ENCODE peak calls at places on chromosomes 6 and 20, in seven cellular contexts. One of them, this sample, is unnamed.

GRCh38 chr6:98836025-98836961 is 1.9 kb downstream of the POU3F2 start:
- DNase-seq in breast epithelium: no peak
- DNase-seq in SK-N-SH: no peak
- DNase-seq in Peyer's patch: no peak
- DNase-seq in psoas muscle: no peak
- DNase-seq in HL-60: no peak
- DNase-seq in neural progenitor cell: peak
- DNase-seq in this sample: no peak

GRCh38 chr20:25300496-25301170 is 52.7 kb downstream of the PYGB start:
- DNase-seq in breast epithelium: no peak
- DNase-seq in SK-N-SH: no peak
- DNase-seq in Peyer's patch: no peak
- DNase-seq in psoas muscle: no peak
- DNase-seq in HL-60: no peak
- DNase-seq in neural progenitor cell: peak
- DNase-seq in this sample: no peak

GRCh38 chr6:401994-402640 is 10.6 kb downstream of the IRF4 start:
- DNase-seq in breast epithelium: no peak
- DNase-seq in SK-N-SH: no peak
- DNase-seq in Peyer's patch: no peak
- DNase-seq in psoas muscle: no peak
- DNase-seq in HL-60: no peak
- DNase-seq in neural progenitor cell: no peak
- DNase-seq in this sample: no peak

GRCh38 chr20:36113015-36113414 is 41.5 kb upstream of the EPB41L1 start:
- DNase-seq in breast epithelium: no peak
- DNase-seq in SK-N-SH: no peak
- DNase-seq in Peyer's patch: no peak
- DNase-seq in psoas muscle: no peak
- DNase-seq in HL-60: no peak
- DNase-seq in neural progenitor cell: no peak
- DNase-seq in this sample: no peak

GRCh38 chr6:16049178-16049577 is 79.7 kb upstream of the MYLIP start:
- DNase-seq in breast epithelium: no peak
- DNase-seq in SK-N-SH: no peak
- DNase-seq in Peyer's patch: no peak
- DNase-seq in psoas muscle: no peak
- DNase-seq in HL-60: no peak
- DNase-seq in neural progenitor cell: no peak
- DNase-seq in this sample: no peak

GRCh38 chr20:47126709-47127108 is 229.8 kb downstream of the ZMYND8 start:
- DNase-seq in breast epithelium: no peak
- DNase-seq in SK-N-SH: no peak
- DNase-seq in Peyer's patch: no peak
- DNase-seq in psoas muscle: no peak
- DNase-seq in HL-60: no peak
- DNase-seq in neural progenitor cell: no peak
- DNase-seq in this sample: no peak

GRCh38 chr6:321158-321438 is 28.8 kb downstream of the DUSP22 start:
- DNase-seq in breast epithelium: no peak
- DNase-seq in SK-N-SH: no peak
- DNase-seq in Peyer's patch: no peak
- DNase-seq in psoas muscle: no peak
- DNase-seq in HL-60: no peak
- DNase-seq in neural progenitor cell: no peak
- DNase-seq in this sample: no peak

GRCh38 chr6:63677282-63677681 is 41.7 kb downstream of the PHF3 start:
- DNase-seq in breast epithelium: no peak
- DNase-seq in SK-N-SH: no peak
- DNase-seq in Peyer's patch: no peak
- DNase-seq in psoas muscle: no peak
- DNase-seq in HL-60: no peak
- DNase-seq in neural progenitor cell: no peak
- DNase-seq in this sample: no peak

GRCh38 chr20:54624701-54625472 is 149.5 kb downstream of the DOK5 start:
- DNase-seq in breast epithelium: no peak
- DNase-seq in SK-N-SH: no peak
- DNase-seq in Peyer's patch: no peak
- DNase-seq in psoas muscle: no peak
- DNase-seq in HL-60: no peak
- DNase-seq in neural progenitor cell: peak
- DNase-seq in this sample: no peak

GRCh38 chr20:25532015-25532751 is 53.1 kb downstream of the NINL start:
- DNase-seq in breast epithelium: no peak
- DNase-seq in SK-N-SH: peak
- DNase-seq in Peyer's patch: no peak
- DNase-seq in psoas muscle: no peak
- DNase-seq in HL-60: no peak
- DNase-seq in neural progenitor cell: peak
- DNase-seq in this sample: no peak

GRCh38 chr6:108164537-108164814 is 1.3 kb upstream of the NR2E1 start:
- DNase-seq in breast epithelium: no peak
- DNase-seq in SK-N-SH: no peak
- DNase-seq in Peyer's patch: no peak
- DNase-seq in psoas muscle: no peak
- DNase-seq in HL-60: no peak
- DNase-seq in neural progenitor cell: no peak
- DNase-seq in this sample: no peak

GRCh38 chr6:166647896-166648295 is 20.8 kb upstream of the RPS6KA2 start:
- DNase-seq in breast epithelium: no peak
- DNase-seq in SK-N-SH: no peak
- DNase-seq in Peyer's patch: no peak
- DNase-seq in psoas muscle: no peak
- DNase-seq in HL-60: no peak
- DNase-seq in neural progenitor cell: no peak
- DNase-seq in this sample: no peak

GRCh38 chr6:45212976-45213375 is 115.2 kb upstream of the RUNX2 start:
- DNase-seq in breast epithelium: no peak
- DNase-seq in SK-N-SH: no peak
- DNase-seq in Peyer's patch: no peak
- DNase-seq in psoas muscle: no peak
- DNase-seq in HL-60: no peak
- DNase-seq in neural progenitor cell: peak
- DNase-seq in this sample: no peak

GRCh38 chr6:42050011-42050896 is at the start of gene TAF8:
- DNase-seq in breast epithelium: peak
- DNase-seq in SK-N-SH: peak
- DNase-seq in Peyer's patch: peak
- DNase-seq in psoas muscle: peak
- DNase-seq in HL-60: peak
- DNase-seq in neural progenitor cell: peak
- DNase-seq in this sample: peak

GRCh38 chr6:49929340-49929739 is 34.6 kb downstream of the DEFB114 start:
- DNase-seq in breast epithelium: no peak
- DNase-seq in SK-N-SH: no peak
- DNase-seq in Peyer's patch: no peak
- DNase-seq in psoas muscle: no peak
- DNase-seq in HL-60: no peak
- DNase-seq in neural progenitor cell: no peak
- DNase-seq in this sample: no peak
- H3K4me3 ChIP-seq in breast epithelium: no peak
- H3K4me3 ChIP-seq in SK-N-SH: no peak
- H3K4me3 ChIP-seq in Peyer's patch: no peak
- H3K4me3 ChIP-seq in psoas muscle: no peak
- H3K4me3 ChIP-seq in HL-60: no peak
- H3K4me3 ChIP-seq in neural progenitor cell: no peak
- H3K4me3 ChIP-seq in this sample: no peak

GRCh38 chr20:63518351-63518861 is 2.2 kb upstream of the PPDPF start:
- DNase-seq in breast epithelium: no peak
- DNase-seq in SK-N-SH: peak
- DNase-seq in Peyer's patch: no peak
- DNase-seq in psoas muscle: no peak
- DNase-seq in HL-60: no peak
- DNase-seq in neural progenitor cell: peak
- DNase-seq in this sample: no peak
- TF ChIP-seq CTCF in breast epithelium: no peak
- TF ChIP-seq CTCF in SK-N-SH: no peak
- TF ChIP-seq CTCF in Peyer's patch: no peak
- TF ChIP-seq CTCF in psoas muscle: no peak
- TF ChIP-seq CTCF in HL-60: no peak
- TF ChIP-seq CTCF in neural progenitor cell: no peak
- TF ChIP-seq CTCF in this sample: no peak

DNA sequence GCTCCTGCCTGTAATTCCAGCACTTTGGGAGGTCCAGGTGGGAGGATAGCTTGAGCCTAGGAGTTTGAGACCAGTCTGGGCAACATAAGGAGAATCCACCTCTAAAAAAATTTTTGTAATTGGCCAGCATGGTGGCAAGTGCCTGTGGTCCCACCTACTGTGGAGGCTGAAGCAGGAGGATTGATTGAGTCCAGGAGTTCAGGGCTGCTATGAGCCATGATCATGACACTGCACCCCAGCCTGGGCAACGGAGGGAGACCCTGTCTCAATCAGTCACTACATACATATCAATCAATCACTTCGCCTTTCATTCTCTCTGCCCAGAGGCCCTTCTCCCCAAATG is 1.1 kb upstream of the STK38 start:
- DNase-seq in breast epithelium: no peak
- DNase-seq in SK-N-SH: no peak
- DNase-seq in Peyer's patch: no peak
- DNase-seq in psoas muscle: no peak
- DNase-seq in HL-60: no peak
- DNase-seq in neural progenitor cell: no peak
- DNase-seq in this sample: no peak
- H3K27ac ChIP-seq in breast epithelium: no peak
- H3K27ac ChIP-seq in SK-N-SH: no peak
- H3K27ac ChIP-seq in Peyer's patch: no peak
- H3K27ac ChIP-seq in psoas muscle: no peak
- H3K27ac ChIP-seq in HL-60: no peak
- H3K27ac ChIP-seq in neural progenitor cell: no peak
- H3K27ac ChIP-seq in this sample: no peak

GRCh38 chr6:30735668-30736314 is 6.7 kb downstream of the FLOT1 start:
- DNase-seq in breast epithelium: no peak
- DNase-seq in SK-N-SH: no peak
- DNase-seq in Peyer's patch: no peak
- DNase-seq in psoas muscle: no peak
- DNase-seq in HL-60: no peak
- DNase-seq in neural progenitor cell: no peak
- DNase-seq in this sample: no peak
- H3K4me3 ChIP-seq in breast epithelium: no peak
- H3K4me3 ChIP-seq in SK-N-SH: no peak
- H3K4me3 ChIP-seq in Peyer's patch: no peak
- H3K4me3 ChIP-seq in psoas muscle: no peak
- H3K4me3 ChIP-seq in HL-60: no peak
- H3K4me3 ChIP-seq in neural progenitor cell: no peak
- H3K4me3 ChIP-seq in this sample: no peak

DNA sequence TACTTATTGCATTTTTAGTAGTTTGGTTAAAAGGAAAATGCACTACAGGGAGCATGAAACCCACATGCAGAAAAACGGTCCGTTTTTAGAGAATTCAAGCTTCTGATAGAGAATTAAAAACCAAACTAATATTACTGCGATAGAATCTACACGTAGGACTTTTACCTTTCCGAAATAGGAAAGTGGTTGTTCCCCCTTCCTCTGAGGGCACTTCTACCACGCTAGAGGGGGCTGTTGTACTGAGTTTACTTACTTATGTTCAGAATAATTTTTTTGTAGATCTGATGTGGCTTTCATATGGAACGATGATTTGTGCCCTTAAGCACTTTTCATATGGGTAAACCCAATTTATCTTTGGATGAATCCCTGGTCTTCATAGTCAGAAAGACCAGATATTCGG is 264.3 kb upstream of the PLN start:
- DNase-seq in breast epithelium: no peak
- DNase-seq in SK-N-SH: peak
- DNase-seq in Peyer's patch: no peak
- DNase-seq in psoas muscle: no peak
- DNase-seq in HL-60: no peak
- DNase-seq in neural progenitor cell: peak
- DNase-seq in this sample: no peak
- TF ChIP-seq CTCF in breast epithelium: peak
- TF ChIP-seq CTCF in SK-N-SH: peak
- TF ChIP-seq CTCF in Peyer's patch: peak
- TF ChIP-seq CTCF in psoas muscle: peak
- TF ChIP-seq CTCF in HL-60: peak
- TF ChIP-seq CTCF in neural progenitor cell: peak
- TF ChIP-seq CTCF in this sample: peak

GRCh38 chr6:40400738-40401137 is 186.4 kb downstream of the LRFN2 start:
- DNase-seq in breast epithelium: no peak
- DNase-seq in SK-N-SH: no peak
- DNase-seq in Peyer's patch: no peak
- DNase-seq in psoas muscle: no peak
- DNase-seq in HL-60: no peak
- DNase-seq in neural progenitor cell: no peak
- DNase-seq in this sample: no peak
- H3K27ac ChIP-seq in breast epithelium: no peak
- H3K27ac ChIP-seq in SK-N-SH: no peak
- H3K27ac ChIP-seq in Peyer's patch: no peak
- H3K27ac ChIP-seq in psoas muscle: no peak
- H3K27ac ChIP-seq in HL-60: no peak
- H3K27ac ChIP-seq in neural progenitor cell: no peak
- H3K27ac ChIP-seq in this sample: no peak

This sample was measured in coronary artery.